ENCODE peak calls at places on chromosome 19, in nine cellular contexts. C is uterus, S is ovary, H is HCT116, E is tibial nerve, U is breast epithelium, Z is Peyer's patch, A is A549, J is endothelial cell of umbilical vein. K is an unnamed sample.

GRCh38 chr19:38430931-38431330 is 2.6 kb upstream of the RYR1 start:
- DNase-seq in C (no peak), S (no peak), H (no peak), E (no peak), U (no peak), Z (no peak), A (no peak), J (no peak), K (no peak)

GRCh38 chr19:2699413-2700142 is 2.9 kb downstream of the GNG7 start:
- DNase-seq in C (no peak), S (no peak), H (no peak), E (no peak), U (no peak), Z (no peak), A (no peak), J (no peak), K (no peak)

GRCh38 chr19:3477506-3477905 is 2.8 kb downstream of the SMIM24 start:
- DNase-seq in C (no peak), S (no peak), H (no peak), E (no peak), U (no peak), Z (no peak), A (no peak), J (no peak), K (no peak)

GRCh38 chr19:18203408-18203862 is 407 bp downstream of the RAB3A start:
- DNase-seq in C (no peak), S (peak), H (no peak), E (no peak), U (no peak), Z (no peak), A (no peak), J (no peak), K (peak)

GRCh38 chr19:38952395-38953165 is 21.8 kb downstream of the MRPS12 start:
- DNase-seq in C (no peak), S (no peak), H (no peak), E (no peak), U (no peak), Z (no peak), A (peak), J (no peak), K (peak)

GRCh38 chr19:14695471-14695870 is 5.6 kb downstream of the ZNF333 start:
- DNase-seq in C (no peak), S (no peak), H (no peak), E (no peak), U (no peak), Z (no peak), A (no peak), J (no peak), K (no peak)

GRCh38 chr19:14142262-14143190 is 6.1 kb upstream of the ASF1B start:
- DNase-seq in C (no peak), S (no peak), H (no peak), E (no peak), U (no peak), Z (no peak), A (no peak), J (no peak), K (no peak)

GRCh38 chr19:38699647-38700349 is 44.5 kb downstream of the CAPN12 start:
- DNase-seq in C (no peak), S (no peak), H (no peak), E (no peak), U (no peak), Z (no peak), A (no peak), J (peak), K (no peak)

GRCh38 chr19:1540353-1540925 is 16.6 kb downstream of the PLK5 start:
- DNase-seq in C (peak), S (no peak), H (no peak), E (peak), U (no peak), Z (no peak), A (no peak), J (no peak), K (no peak)

GRCh38 chr19:15297416-15298224 is 34.7 kb downstream of the BRD4 start:
- DNase-seq in C (no peak), S (no peak), H (peak), E (no peak), U (no peak), Z (no peak), A (peak), J (no peak), K (peak)

GRCh38 chr19:17598953-17599352 is 43.5 kb downstream of the COLGALT1 start:
- DNase-seq in C (no peak), S (no peak), H (no peak), E (no peak), U (no peak), Z (no peak), A (no peak), J (no peak), K (no peak)

GRCh38 chr19:56314018-56314583 is 538 bp downstream of the ZSCAN5A start:
- DNase-seq in C (no peak), S (no peak), H (no peak), E (peak), U (no peak), Z (no peak), A (no peak), J (no peak), K (no peak)

GRCh38 chr19:17555929-17556813 is 722 bp downstream of the COLGALT1 start:
- DNase-seq in C (peak), S (peak), H (no peak), E (peak), U (no peak), Z (peak), A (peak), J (peak), K (peak)

GRCh38 chr19:48608798-48609263 is 2.3 kb downstream of the SPACA4 start:
- DNase-seq in C (no peak), S (no peak), H (peak), E (no peak), U (no peak), Z (peak), A (peak), J (no peak), K (peak)

GRCh38 chr19:2555422-2556220 is 79.7 kb downstream of the GADD45B start:
- DNase-seq in C (no peak), S (no peak), H (no peak), E (no peak), U (no peak), Z (no peak), A (no peak), J (peak), K (no peak)

GRCh38 chr19:58439576-58440554 is at the start of gene ZNF132:
- DNase-seq in C (peak), S (peak), H (no peak), E (peak), U (peak), Z (peak), A (peak), J (peak), K (peak)

GRCh38 chr19:38319421-38320258 is at the start of gene KCNK6:
- DNase-seq in C (peak), S (peak), H (no peak), E (peak), U (no peak), Z (peak), A (no peak), J (peak), K (peak)

GRCh38 chr19:7644550-7644877 is 7.6 kb downstream of the STXBP2 start:
- DNase-seq in C (no peak), S (no peak), H (no peak), E (no peak), U (no peak), Z (no peak), A (no peak), J (no peak), K (no peak)

GRCh38 chr19:42242512-42243409 is at the start of gene GSK3A:
- DNase-seq in C (peak), S (peak), H (peak), E (peak), U (peak), Z (peak), A (peak), J (peak), K (peak)
- TF ChIP-seq POLR2A in C (peak), S (peak), H (peak), E (peak), U (peak), Z (peak), A (peak), J (peak), K (no peak)

DNA sequence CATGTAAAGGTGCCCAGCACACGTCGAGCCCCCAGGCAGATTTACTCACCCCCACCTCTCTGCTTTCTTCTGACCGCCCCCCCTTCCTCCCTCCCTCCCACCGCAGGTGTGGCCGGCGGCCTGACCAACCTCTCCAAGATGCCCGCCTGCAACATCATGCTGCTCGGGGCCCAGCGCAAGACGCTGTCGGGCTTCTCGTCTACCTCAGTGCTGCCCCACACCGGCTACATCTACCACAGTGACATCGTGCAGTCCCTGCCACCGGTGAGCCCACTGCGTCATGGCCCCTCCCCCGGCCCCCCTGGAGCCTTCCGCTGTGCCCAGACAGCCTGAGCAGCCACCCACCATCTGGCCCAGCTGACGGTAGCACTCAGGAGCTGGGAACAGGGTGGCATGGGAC is 8.8 kb downstream of the PRPF31 start:
- DNase-seq in C (no peak), S (no peak), H (no peak), E (no peak), U (no peak), Z (no peak), A (no peak), J (no peak), K (no peak)
- TF ChIP-seq CTCF in C (no peak), S (no peak), H (no peak), E (no peak), U (no peak), Z (no peak), A (no peak), J (no peak), K (no peak)

GRCh38 chr19:4867534-4868285 is at the start of gene PLIN3:
- DNase-seq in C (peak), S (peak), H (peak), E (peak), U (peak), Z (peak), A (peak), J (peak), K (peak)
- H3K27ac ChIP-seq in C (peak), S (peak), H (peak), E (peak), U (peak), Z (peak), A (peak), J (peak), K (peak)

DNA sequence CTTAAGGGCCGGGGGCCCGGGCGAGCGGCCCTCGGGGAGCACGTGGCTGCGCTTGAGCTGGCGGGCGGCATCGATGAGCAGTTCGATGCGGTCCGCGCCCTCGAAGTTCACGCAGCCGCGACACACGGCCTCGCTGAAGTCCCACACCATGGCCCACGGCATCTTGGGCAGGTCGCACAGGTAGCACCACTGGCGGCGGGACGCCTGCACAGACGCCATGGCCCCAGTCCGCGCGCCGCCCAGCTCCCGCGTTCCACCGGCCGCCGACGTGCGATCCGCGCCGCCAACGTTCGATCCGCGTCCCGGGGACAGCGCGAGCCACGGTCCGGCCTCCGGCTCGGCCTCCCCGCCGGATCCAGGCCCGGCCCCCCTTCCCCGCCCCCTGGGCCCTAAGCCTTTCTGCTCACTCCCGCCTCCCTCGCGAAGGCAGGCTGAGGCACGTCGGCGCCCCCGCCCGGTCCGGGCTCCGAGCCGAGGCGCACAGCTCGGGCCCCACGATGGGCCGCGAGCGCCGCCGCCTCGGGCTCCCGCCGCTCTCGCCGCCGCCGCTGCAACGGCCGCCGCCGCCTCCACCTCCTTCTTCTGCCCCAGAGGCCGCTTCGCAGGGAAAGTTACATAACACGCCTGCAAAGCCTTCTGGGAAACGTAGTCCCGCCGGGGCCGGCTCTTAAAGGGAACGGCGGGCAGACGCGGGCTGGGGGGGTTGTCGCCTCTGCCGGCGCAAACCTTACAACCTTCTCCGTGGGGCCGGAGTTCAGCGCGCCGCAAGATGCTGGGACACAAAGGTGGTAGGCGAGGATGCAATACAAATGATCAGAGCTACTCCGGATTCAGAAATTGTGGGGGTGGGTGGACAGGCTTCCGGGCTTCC is at the start of gene IRF2BP1:
- DNase-seq in C (peak), S (peak), H (peak), E (peak), U (peak), Z (peak), A (peak), J (peak), K (peak)
- TF ChIP-seq POLR2A in C (peak), S (peak), H (no peak), E (peak), U (no peak), Z (peak), A (peak), J (no peak), K (no peak)

GRCh38 chr19:11125994-11126685 is 29.4 kb downstream of the SPC24 start:
- DNase-seq in C (peak), S (peak), H (peak), E (peak), U (peak), Z (peak), A (peak), J (peak), K (peak)
- TF ChIP-seq CTCF in C (peak), S (peak), H (peak), E (peak), U (peak), Z (peak), A (peak), J (peak), K (peak)

GRCh38 chr19:46181386-46181774 is 33.3 kb downstream of the IGFL2 start:
- DNase-seq in C (no peak), S (no peak), H (no peak), E (no peak), U (no peak), Z (no peak), A (peak), J (no peak), K (no peak)

GRCh38 chr19:46182476-46182875 is 34.4 kb downstream of the IGFL2 start:
- DNase-seq in C (no peak), S (no peak), H (no peak), E (no peak), U (no peak), Z (no peak), A (no peak), J (no peak), K (no peak)

GRCh38 chr19:46179076-46179740 is 31.2 kb downstream of the IGFL2 start:
- DNase-seq in C (no peak), S (no peak), H (no peak), E (no peak), U (no peak), Z (no peak), A (no peak), J (no peak), K (no peak)

GRCh38 chr19:46176116-46176860 is 28.2 kb downstream of the IGFL2 start:
- DNase-seq in C (no peak), S (no peak), H (no peak), E (no peak), U (no peak), Z (no peak), A (no peak), J (no peak), K (no peak)

DNA sequence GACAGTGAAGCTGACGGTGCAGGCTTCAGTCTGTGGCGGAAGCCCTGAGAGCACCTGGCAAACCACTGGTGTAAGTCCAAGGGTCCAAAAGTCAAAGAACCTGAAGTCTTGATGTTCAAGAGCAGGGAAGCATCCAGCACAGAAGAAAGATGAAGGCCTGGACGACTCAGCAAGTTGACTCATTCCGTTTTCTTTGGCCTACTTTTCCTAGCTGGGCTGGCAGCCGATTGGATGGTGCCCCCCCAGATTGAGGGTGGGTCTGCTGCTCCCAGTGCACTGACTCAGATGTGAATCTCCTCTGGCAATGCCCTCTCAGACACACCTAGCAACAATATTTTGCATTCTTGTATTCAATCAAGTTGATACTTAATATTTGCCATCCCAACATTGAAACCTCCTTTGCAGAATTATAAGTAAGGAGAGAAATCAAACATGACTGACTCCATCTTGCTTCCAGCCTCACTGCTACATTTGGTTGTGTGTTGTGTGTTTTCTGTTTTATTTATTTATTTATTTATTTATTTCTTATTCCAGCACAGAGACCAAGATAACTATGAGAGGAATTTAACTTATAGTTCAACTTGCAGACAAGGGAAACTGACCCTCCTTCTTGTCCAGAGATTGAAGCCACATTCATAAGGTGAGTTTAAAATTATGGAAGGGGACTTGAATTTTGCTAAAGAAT is 32.8 kb downstream of the IGFL2 start:
- DNase-seq in C (no peak), S (no peak), H (peak), E (no peak), U (no peak), Z (no peak), A (peak), J (peak), K (no peak)
- H3K27ac ChIP-seq in C (no peak), S (no peak), H (no peak), E (no peak), U (no peak), Z (no peak), A (peak), J (no peak), K (no peak)

GRCh38 chr19:35493971-35494370 is 3.7 kb upstream of the KRTDAP start:
- DNase-seq in C (no peak), S (no peak), H (no peak), E (no peak), U (no peak), Z (no peak), A (no peak), J (no peak), K (no peak)

GRCh38 chr19:35497406-35497805 is 7.1 kb upstream of the KRTDAP start:
- DNase-seq in C (no peak), S (no peak), H (no peak), E (no peak), U (no peak), Z (no peak), A (no peak), J (no peak), K (no peak)

GRCh38 chr19:35491838-35492360 is 1.6 kb upstream of the KRTDAP start:
- DNase-seq in C (no peak), S (no peak), H (no peak), E (no peak), U (no peak), Z (no peak), A (no peak), J (no peak), K (no peak)

GRCh38 chr19:35498220-35498619 is 8.0 kb upstream of the KRTDAP start:
- DNase-seq in C (no peak), S (no peak), H (no peak), E (no peak), U (no peak), Z (no peak), A (no peak), J (no peak), K (no peak)

GRCh38 chr19:35495107-35496064 is 5.1 kb upstream of the KRTDAP start:
- DNase-seq in C (peak), S (peak), H (peak), E (peak), U (peak), Z (peak), A (peak), J (peak), K (peak)
- TF ChIP-seq POLR2A in C (no peak), S (no peak), H (no peak), E (no peak), U (no peak), Z (no peak), A (no peak), J (no peak), K (no peak)

GRCh38 chr19:19468424-19469050 is 46.8 kb downstream of the TSSK6 start:
- DNase-seq in C (no peak), S (no peak), H (no peak), E (no peak), U (no peak), Z (no peak), A (peak), J (no peak), K (no peak)

GRCh38 chr19:19470579-19470978 is 44.8 kb downstream of the TSSK6 start:
- DNase-seq in C (no peak), S (no peak), H (no peak), E (no peak), U (no peak), Z (no peak), A (no peak), J (no peak), K (no peak)

GRCh38 chr19:19474950-19475781 is 40.2 kb downstream of the TSSK6 start:
- DNase-seq in C (no peak), S (no peak), H (no peak), E (no peak), U (no peak), Z (no peak), A (no peak), J (no peak), K (peak)

GRCh38 chr19:19475845-19476828 is 39.2 kb downstream of the TSSK6 start:
- DNase-seq in C (no peak), S (no peak), H (no peak), E (no peak), U (no peak), Z (no peak), A (peak), J (no peak), K (no peak)

DNA sequence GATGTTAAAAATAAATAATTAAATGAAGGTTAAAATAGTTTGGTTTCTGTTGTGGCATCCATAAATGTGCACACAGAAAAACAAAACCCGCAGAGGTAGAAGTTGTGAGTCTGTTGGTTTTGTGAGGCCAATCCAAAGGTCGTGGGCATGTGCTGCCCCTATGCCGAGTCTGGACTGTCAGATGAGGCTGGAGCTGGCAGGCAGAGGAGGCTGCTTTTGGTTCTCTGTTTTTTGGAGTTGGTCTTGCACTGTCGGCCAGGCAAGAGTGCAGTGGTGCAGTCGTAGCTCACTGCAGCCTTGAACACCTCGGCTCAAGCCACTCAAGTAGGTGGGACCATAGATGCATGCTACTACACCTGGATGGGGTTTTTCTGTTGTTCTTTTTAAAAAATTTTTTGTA is 43.7 kb downstream of the TSSK6 start:
- DNase-seq in C (no peak), S (no peak), H (no peak), E (no peak), U (no peak), Z (no peak), A (no peak), J (no peak), K (no peak)
- TF ChIP-seq CTCF in C (no peak), S (no peak), H (no peak), E (no peak), U (no peak), Z (no peak), A (no peak), J (no peak), K (no peak)

GRCh38 chr19:29323972-29324680 is 111.2 kb upstream of the UQCRFS1 start:
- DNase-seq in C (no peak), S (no peak), H (no peak), E (no peak), U (no peak), Z (no peak), A (no peak), J (no peak), K (no peak)

GRCh38 chr19:29323046-29323971 is 110.4 kb upstream of the UQCRFS1 start:
- DNase-seq in C (no peak), S (no peak), H (no peak), E (no peak), U (no peak), Z (no peak), A (no peak), J (no peak), K (no peak)

GRCh38 chr19:29325241-29325975 is 112.5 kb upstream of the UQCRFS1 start:
- DNase-seq in C (no peak), S (no peak), H (no peak), E (no peak), U (no peak), Z (no peak), A (no peak), J (no peak), K (no peak)

GRCh38 chr19:29326351-29326750 is 113.4 kb upstream of the UQCRFS1 start:
- DNase-seq in C (no peak), S (no peak), H (no peak), E (no peak), U (no peak), Z (no peak), A (no peak), J (no peak), K (no peak)

GRCh38 chr19:29324717-29325116 is 111.8 kb upstream of the UQCRFS1 start:
- DNase-seq in C (no peak), S (no peak), H (no peak), E (no peak), U (no peak), Z (no peak), A (no peak), J (no peak), K (no peak)
- H3K27ac ChIP-seq in C (no peak), S (no peak), H (no peak), E (no peak), U (no peak), Z (no peak), A (no peak), J (no peak), K (no peak)

K was measured in spleen.